ENCODE peak calls at places on chromosomes 6 and 20, in nine cellular contexts. O is CD4-positive, alpha-beta T cell; V is NCI-H526; A is stimulated activated CD4-positive, alpha-beta T cell treated with anti-CD3 and anti-CD28 coated beads, Interleukin-15, amount 100 ng/mL, for 1 hour; L is NCI-H187 treated with DMSO at 0.1 percent for 48 hours; F is A673; U is SK-MEL-5; I is HEK293T; C is WTC11. X is an unnamed sample.

GRCh38 chr20:34632870-34633452 is 43.9 kb downstream of the PIGU start:
- DNase-seq in O (no peak), V (no peak), A (no peak), L (no peak), F (no peak), U (no peak), I (no peak), C (no peak), X (no peak)

GRCh38 chr20:44678247-44678646 is 26.7 kb upstream of the ADA start:
- DNase-seq in O (no peak), V (peak), A (no peak), L (no peak), F (no peak), U (no peak), I (no peak), C (no peak), X (no peak)

GRCh38 chr6:33599413-33599911 is 19.4 kb upstream of the BAK1 start:
- DNase-seq in O (no peak), V (no peak), A (no peak), L (no peak), F (no peak), U (no peak), I (no peak), C (no peak), X (no peak)

GRCh38 chr20:36644032-36644712 is 1.8 kb downstream of the SLA2 start:
- DNase-seq in O (peak), V (no peak), A (peak), L (no peak), F (no peak), U (no peak), I (no peak), C (no peak), X (no peak)

GRCh38 chr6:27096834-27097511 is 150.5 kb upstream of the PRSS16 start:
- DNase-seq in O (peak), V (no peak), A (no peak), L (no peak), F (peak), U (peak), I (peak), C (peak), X (peak)

GRCh38 chr6:158869010-158869603 is 49.9 kb upstream of the EZR start:
- DNase-seq in O (no peak), V (peak), A (no peak), L (peak), F (no peak), U (peak), I (no peak), C (no peak), X (peak)

GRCh38 chr6:163554663-163555062 is 140.1 kb downstream of the QKI start:
- DNase-seq in O (peak), V (no peak), A (peak), L (no peak), F (peak), U (peak), I (peak), C (peak), X (peak)

GRCh38 chr6:125947581-125947980 is 9.0 kb upstream of the HINT3 start:
- DNase-seq in O (no peak), V (no peak), A (no peak), L (no peak), F (no peak), U (no peak), I (no peak), C (no peak), X (no peak)

GRCh38 chr6:56938634-56939294 is 16.1 kb upstream of the BEND6 start:
- DNase-seq in O (no peak), V (no peak), A (no peak), L (no peak), F (no peak), U (no peak), I (no peak), C (no peak), X (peak)

GRCh38 chr6:135423649-135424128 is 73.9 kb downstream of the AHI1 start:
- DNase-seq in O (no peak), V (peak), A (no peak), L (no peak), F (peak), U (peak), I (peak), C (no peak), X (peak)